ENCODE peak calls at places on chromosomes 2 and 18, in five cellular contexts. C is CD4-positive, alpha-beta memory T cell; F is upper lobe of right lung; D is right lobe of liver; V is mammary epithelial cell. B is an unnamed sample. For H3K36me3, the result is how much of the 10 kb centered on the place peaks cover.

GRCh38 chr2:120374821-120375220 is 28.9 kb downstream of the INHBB start:
- DNase-seq in C (peak), F (no peak), D (peak), V (no peak), B (no peak)

GRCh38 chr2:203579131-203579643 is 44.1 kb upstream of the RAPH1 start:
- DNase-seq in C (no peak), F (no peak), D (peak), V (peak), B (no peak)

GRCh38 chr2:176088048-176088936 is 4.2 kb upstream of the HOXD13 start:
- DNase-seq in C (no peak), F (peak), D (peak), V (peak), B (no peak)

GRCh38 chr2:234691226-234691600 is 194.3 kb upstream of the ARL4C start:
- DNase-seq in C (no peak), F (no peak), D (no peak), V (no peak), B (no peak)

GRCh38 chr2:41836944-41837343 is 210.9 kb upstream of the PKDCC start:
- DNase-seq in C (no peak), F (no peak), D (no peak), V (peak), B (peak)

GRCh38 chr2:19139386-19139785 is 219.0 kb downstream of the OSR1 start:
- DNase-seq in C (no peak), F (no peak), D (no peak), V (no peak), B (no peak)

GRCh38 chr18:55912919-55913318 is 324.9 kb upstream of the TCF4 start:
- DNase-seq in C (no peak), F (no peak), D (no peak), V (no peak), B (no peak)

GRCh38 chr2:159684796-159685195 is 27.5 kb upstream of the MARCHF7 start:
- DNase-seq in C (no peak), F (no peak), D (no peak), V (peak), B (no peak)

GRCh38 chr2:26649322-26649721 is 8.2 kb upstream of the CIB4 start:
- DNase-seq in C (no peak), F (peak), D (no peak), V (no peak), B (no peak)

GRCh38 chr2:155273314-155273713 is 574.8 kb downstream of the KCNJ3 start:
- DNase-seq in C (no peak), F (no peak), D (no peak), V (no peak), B (no peak)

GRCh38 chr2:37782721-37783438 is 111.4 kb upstream of the CDC42EP3 start:
- DNase-seq in C (no peak), F (no peak), D (no peak), V (no peak), B (no peak)

GRCh38 chr2:33126973-33127372 is 180.2 kb downstream of the LTBP1 start:
- DNase-seq in C (no peak), F (no peak), D (no peak), V (peak), B (no peak)

GRCh38 chr18:74282359-74283254 is 9.2 kb downstream of the CYB5A start:
- DNase-seq in C (no peak), F (no peak), D (no peak), V (no peak), B (no peak)

GRCh38 chr2:217366246-217366645 is 506.4 kb upstream of the TNP1 start:
- DNase-seq in C (no peak), F (no peak), D (no peak), V (no peak), B (no peak)

GRCh38 chr2:38176619-38177021 is 100.7 kb upstream of the CYP1B1 start:
- DNase-seq in C (no peak), F (no peak), D (no peak), V (peak), B (no peak)

GRCh38 chr2:19207452-19207851 is 151.0 kb downstream of the OSR1 start:
- DNase-seq in C (no peak), F (no peak), D (no peak), V (no peak), B (no peak)

GRCh38 chr2:118242216-118242615 is 153.9 kb downstream of the INSIG2 start:
- DNase-seq in C (no peak), F (no peak), D (no peak), V (peak), B (no peak)

GRCh38 chr2:99183025-99183424 is 2.0 kb downstream of the MRPL30 start:
- DNase-seq in C (no peak), F (no peak), D (no peak), V (no peak), B (no peak)

GRCh38 chr2:87403893-87404175 is 344.1 kb upstream of the PLGLB2 start:
- DNase-seq in C (no peak), F (no peak), D (no peak), V (no peak), B (no peak)

GRCh38 chr2:170772295-170772694 is 2.1 kb downstream of the ERICH2 start:
- DNase-seq in C (no peak), F (no peak), D (no peak), V (no peak), B (no peak)
- H3K27ac ChIP-seq in C (no peak), F (no peak), D (no peak), V (no peak), B (no peak)

DNA sequence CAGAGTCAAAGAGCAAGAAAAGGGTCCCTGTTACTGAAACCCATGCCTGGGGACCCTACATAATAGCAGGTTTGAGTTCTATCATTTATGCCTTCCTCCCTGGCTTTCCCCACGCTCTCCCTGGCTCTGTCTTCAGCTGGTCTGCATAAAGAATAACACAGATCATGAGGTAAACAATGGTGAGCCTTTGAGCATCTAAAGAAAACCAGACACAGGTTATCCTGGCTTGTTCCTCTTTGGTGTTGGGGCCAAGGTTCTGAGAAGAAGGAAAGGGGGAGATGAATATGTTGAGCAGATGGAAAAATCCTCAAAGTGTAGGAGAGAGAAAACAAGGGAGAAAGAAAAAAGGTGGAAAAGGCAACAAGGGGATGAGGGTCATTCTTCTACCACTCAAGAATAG is 127.3 kb downstream of the CABYR start:
- DNase-seq in C (no peak), F (no peak), D (no peak), V (no peak), B (no peak)
- H3K4me3 ChIP-seq in C (no peak), F (no peak), D (no peak), V (no peak), B (no peak)

GRCh38 chr2:241252778-241253475 is 62.5 kb downstream of the HDLBP start:
- DNase-seq in C (no peak), F (peak), D (no peak), V (no peak), B (no peak)
- H3K36me3 ChIP-seq in C (half or more), F (half or more), D (half or more), V (half or more), B (half or more)

GRCh38 chr2:60470340-60470739 is 83.1 kb downstream of the BCL11A start:
- DNase-seq in C (no peak), F (no peak), D (no peak), V (no peak), B (no peak)
- H3K27ac ChIP-seq in C (no peak), F (no peak), D (no peak), V (no peak), B (no peak)

GRCh38 chr2:95298471-95299111 is 1.4 kb downstream of the KCNIP3 start:
- DNase-seq in C (no peak), F (no peak), D (no peak), V (no peak), B (no peak)

GRCh38 chr2:95295376-95295775 is 1.8 kb upstream of the KCNIP3 start:
- DNase-seq in C (no peak), F (no peak), D (no peak), V (no peak), B (no peak)

GRCh38 chr2:95297639-95298395 is 670 bp downstream of the KCNIP3 start:
- DNase-seq in C (no peak), F (no peak), D (no peak), V (no peak), B (no peak)

GRCh38 chr2:95296036-95296435 is 1.1 kb upstream of the KCNIP3 start:
- DNase-seq in C (no peak), F (no peak), D (no peak), V (peak), B (no peak)

DNA sequence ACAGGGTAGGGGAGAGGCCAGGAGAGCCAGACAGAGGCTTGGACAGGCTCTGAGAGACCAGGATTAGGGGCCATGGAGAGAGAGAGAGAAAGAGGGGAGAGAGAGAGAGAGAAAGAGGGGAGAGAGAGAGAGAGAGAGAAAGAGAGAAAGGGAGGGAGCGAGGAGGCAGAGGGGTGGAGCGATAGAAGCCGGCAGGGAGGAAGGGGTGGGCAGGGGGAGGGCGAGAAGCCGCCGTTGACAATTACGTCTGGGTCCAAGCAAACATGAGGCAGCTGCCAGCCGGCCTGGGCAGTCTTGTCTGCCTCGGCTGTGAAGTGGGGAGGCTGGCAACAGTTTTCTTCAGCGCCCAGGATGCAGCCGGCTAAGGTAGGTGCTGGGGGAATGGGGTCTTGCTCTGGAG is at the start of gene KCNIP3:
- DNase-seq in C (no peak), F (no peak), D (no peak), V (no peak), B (no peak)
- H3K4me3 ChIP-seq in C (no peak), F (no peak), D (no peak), V (no peak), B (no peak)

GRCh38 chr2:61214171-61214570 is 52.2 kb downstream of the C2orf74 start:
- DNase-seq in C (no peak), F (no peak), D (no peak), V (no peak), B (no peak)
- H3K36me3 ChIP-seq in C (under half), F (half or more), D (under half), V (under half), B (half or more)